ENCODE peak calls at places on chromosomes 3 and 15, in nine cellular contexts. V is foreskin fibroblast, D is AG10803, Y is mammary epithelial cell, T is endodermal cell, R is heart left ventricle, I is breast epithelium, C is stomach, M is fibroblast of lung. L is an unnamed sample.

GRCh38 chr3:40996827-40997710 is 202.2 kb upstream of the CTNNB1 start:
- DNase-seq in T (peak), Y (no peak), C (no peak), D (no peak), V (no peak), R (no peak), M (no peak), I (no peak), L (no peak)

GRCh38 chr3:194860725-194861124 is 175.0 kb downstream of the FAM43A start:
- DNase-seq in R (no peak), V (no peak), I (no peak), D (no peak), Y (no peak), T (no peak), C (no peak), M (no peak), L (no peak)

GRCh38 chr3:128079823-128080222 is 27.6 kb downstream of the SEC61A1 start:
- DNase-seq in Y (no peak), I (no peak), D (no peak), C (no peak), T (peak), V (no peak), M (no peak), R (no peak), L (no peak)

GRCh38 chr15:76286231-76286879 is 24.9 kb downstream of the ETFA start:
- DNase-seq in Y (no peak), R (no peak), C (no peak), D (peak), T (no peak), M (no peak), V (no peak), I (no peak), L (peak)

GRCh38 chr3:109050591-109051167 is 67.3 kb downstream of the MORC1 start:
- DNase-seq in R (no peak), D (no peak), T (peak), I (no peak), C (no peak), Y (peak), M (peak), V (no peak), L (peak)

GRCh38 chr15:56939257-56939656 is 20.8 kb downstream of the TCF12 start:
- DNase-seq in T (no peak), Y (no peak), V (no peak), C (no peak), R (no peak), D (peak), M (no peak), I (no peak), L (no peak)

GRCh38 chr3:127525373-127525772 is 65.2 kb downstream of the TPRA1 start:
- DNase-seq in R (no peak), M (peak), Y (peak), D (peak), T (peak), V (no peak), I (no peak), C (no peak), L (peak)

GRCh38 chr3:23650371-23651140 is 155.2 kb upstream of the UBE2E1 start:
- DNase-seq in M (peak), C (no peak), Y (peak), R (no peak), T (no peak), I (no peak), V (peak), D (peak), L (peak)

GRCh38 chr3:105399611-105400010 is 32.9 kb downstream of the ALCAM start:
- DNase-seq in Y (peak), V (no peak), T (no peak), C (no peak), I (no peak), D (no peak), M (peak), R (no peak), L (no peak)

GRCh38 chr3:49244589-49245205 is 32.3 kb downstream of the C3orf62 start:
- DNase-seq in R (no peak), D (no peak), M (no peak), T (no peak), C (no peak), V (no peak), I (no peak), Y (peak), L (no peak)

GRCh38 chr3:186038360-186038759 is 70.5 kb downstream of the ETV5 start:
- DNase-seq in D (no peak), Y (no peak), C (no peak), I (no peak), T (no peak), V (no peak), R (no peak), M (no peak), L (no peak)

GRCh38 chr3:167808910-167809309 is 73.4 kb downstream of the SERPINI1 start:
- DNase-seq in R (no peak), C (no peak), D (no peak), V (no peak), I (no peak), Y (no peak), M (no peak), T (no peak), L (no peak)

GRCh38 chr15:25054943-25055342 is 100.2 kb downstream of the SNRPN start:
- DNase-seq in M (no peak), T (no peak), D (no peak), V (no peak), I (no peak), R (no peak), Y (no peak), C (no peak), L (no peak)

GRCh38 chr15:92056875-92057274 is 203.4 kb downstream of the SLCO3A1 start:
- DNase-seq in C (no peak), I (no peak), D (no peak), V (no peak), T (no peak), M (no peak), Y (no peak), R (no peak), L (no peak)

GRCh38 chr15:52100807-52101206 is 11.8 kb downstream of the BCL2L10 start:
- DNase-seq in I (peak), D (peak), M (peak), R (peak), Y (peak), T (no peak), V (peak), C (peak), L (peak)

GRCh38 chr3:138180375-138181029 is 5.8 kb upstream of the DBR1 start:
- DNase-seq in C (no peak), Y (peak), R (no peak), I (no peak), V (peak), D (peak), M (peak), T (no peak), L (peak)

GRCh38 chr15:81297147-81297572 is 26.8 kb downstream of the STARD5 start:
- DNase-seq in V (no peak), T (no peak), Y (peak), D (peak), R (no peak), C (no peak), M (peak), I (no peak), L (no peak)

GRCh38 chr15:49044761-49045571 is 1.3 kb downstream of the SECISBP2L start:
- DNase-seq in M (peak), Y (peak), V (no peak), C (no peak), T (no peak), I (no peak), D (peak), R (no peak), L (peak)

GRCh38 chr3:54131026-54131605 is 8.8 kb downstream of the CACNA2D3 start:
- DNase-seq in C (no peak), T (no peak), M (no peak), D (no peak), Y (no peak), R (no peak), I (no peak), V (no peak), L (no peak)

GRCh38 chr3:33096103-33096868 is 660 bp downstream of the GLB1 start:
- DNase-seq in C (peak), V (peak), M (peak), R (peak), Y (peak), D (peak), I (peak), T (peak), L (peak)

GRCh38 chr3:177351757-177352158 is 154.5 kb upstream of the TBL1XR1 start:
- DNase-seq in D (no peak), Y (no peak), C (no peak), I (no peak), T (no peak), R (no peak), M (no peak), V (no peak), L (no peak)

GRCh38 chr3:65245133-65246076 is 557.6 kb upstream of the ADAMTS9 start:
- DNase-seq in I (no peak), C (no peak), T (no peak), R (no peak), D (peak), V (peak), Y (peak), M (peak), L (peak)

GRCh38 chr3:66423791-66424190 is 77.0 kb downstream of the LRIG1 start:
- DNase-seq in D (peak), C (no peak), Y (no peak), T (no peak), M (peak), R (no peak), I (no peak), V (peak), L (peak)

GRCh38 chr15:94239474-94239873 is 8.1 kb downstream of the MCTP2 start:
- DNase-seq in C (no peak), T (no peak), Y (peak), V (no peak), D (no peak), I (no peak), M (no peak), R (no peak), L (no peak)

GRCh38 chr3:177106184-177106583 is 91.1 kb downstream of the TBL1XR1 start:
- DNase-seq in T (no peak), C (no peak), M (no peak), I (no peak), R (no peak), Y (no peak), V (no peak), D (no peak), L (no peak)

GRCh38 chr3:67648701-67649100 is 5.7 kb downstream of the SUCLG2 start:
- DNase-seq in D (no peak), I (no peak), T (no peak), M (peak), V (no peak), C (peak), Y (no peak), R (no peak), L (peak)

GRCh38 chr3:132342183-132342582 is 25.0 kb downstream of the ACP3 start:
- DNase-seq in R (no peak), V (peak), M (no peak), Y (no peak), I (no peak), C (no peak), T (no peak), D (no peak), L (peak)

GRCh38 chr15:39133201-39133600 is 447.7 kb upstream of the THBS1 start:
- DNase-seq in Y (peak), V (peak), M (peak), R (no peak), C (no peak), I (no peak), D (peak), T (no peak), L (peak)

GRCh38 chr15:34799149-34799824 is 3.9 kb upstream of the ACTC1 start:
- DNase-seq in Y (no peak), C (peak), R (peak), V (no peak), I (no peak), M (peak), D (no peak), T (peak), L (peak)

GRCh38 chr15:61155741-61156700 is 73.1 kb downstream of the RORA start:
- DNase-seq in M (peak), D (peak), C (no peak), R (peak), Y (peak), I (no peak), V (peak), T (peak), L (peak)

GRCh38 chr3:40299721-40300335 is 9.7 kb upstream of the EIF1B start:
- DNase-seq in T (no peak), I (no peak), C (no peak), D (peak), Y (peak), M (peak), R (peak), V (peak), L (peak)

GRCh38 chr3:15610083-15610482 is 8.5 kb downstream of the BTD start:
- DNase-seq in T (no peak), R (no peak), Y (peak), V (peak), D (peak), M (peak), C (peak), I (no peak), L (peak)

GRCh38 chr15:40847225-40847961 is 3.5 kb downstream of the SPINT1 start:
- DNase-seq in Y (peak), V (no peak), T (peak), C (peak), D (no peak), R (peak), M (peak), I (peak), L (peak)

GRCh38 chr3:184711366-184712247 is at the start of gene MAGEF1:
- DNase-seq in R (peak), D (peak), T (peak), V (peak), Y (peak), I (peak), C (peak), M (peak), L (peak)

GRCh38 chr15:32641517-32642059 is at the start of gene SCG5:
- DNase-seq in Y (no peak), I (no peak), R (no peak), D (no peak), M (peak), C (no peak), T (peak), V (no peak), L (no peak)

GRCh38 chr3:79844176-79844575 is 76.4 kb upstream of the ROBO1 start:
- DNase-seq in D (no peak), T (no peak), Y (no peak), C (no peak), M (peak), V (no peak), I (no peak), R (no peak), L (no peak)

GRCh38 chr15:101201411-101202174 is 50.3 kb downstream of the CHSY1 start:
- DNase-seq in V (peak), D (peak), C (peak), T (peak), I (peak), M (peak), R (peak), Y (peak), L (peak)

GRCh38 chr15:46344906-46345305 is 710.1 kb downstream of the SQOR start:
- DNase-seq in M (no peak), C (no peak), T (no peak), I (no peak), Y (no peak), D (no peak), R (no peak), V (no peak), L (no peak)

GRCh38 chr3:175659951-175660350 is 800.8 kb downstream of the NAALADL2 start:
- DNase-seq in V (no peak), I (no peak), D (no peak), Y (peak), R (no peak), M (no peak), C (no peak), T (no peak), L (no peak)

DNA sequence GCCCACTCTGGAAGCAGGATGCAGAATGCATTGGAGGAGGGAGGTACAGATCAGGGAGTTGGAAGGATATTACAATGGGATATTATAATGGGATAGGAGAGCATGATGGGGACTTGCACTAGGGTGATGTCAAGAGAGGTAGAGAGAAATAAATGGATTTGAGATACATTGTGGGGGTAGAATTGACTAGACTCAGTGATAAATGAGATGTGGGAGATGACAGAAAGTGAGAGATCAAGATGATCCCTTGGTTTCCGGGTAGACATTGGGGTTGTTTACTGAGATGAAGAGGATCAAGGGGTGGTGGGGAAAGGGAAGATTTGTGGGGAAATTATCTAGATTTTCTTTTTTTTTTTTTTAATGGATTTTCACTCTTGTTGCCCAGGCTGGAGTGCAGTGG is 42.7 kb downstream of the BFSP2 start:
- DNase-seq in R (no peak), I (no peak), Y (no peak), V (no peak), M (no peak), T (no peak), C (no peak), D (no peak), L (no peak)
- H3K4me3 ChIP-seq in R (no peak), I (no peak), Y (no peak), V (no peak), M (no peak), T (no peak), C (no peak), D (no peak), L (no peak)

DNA sequence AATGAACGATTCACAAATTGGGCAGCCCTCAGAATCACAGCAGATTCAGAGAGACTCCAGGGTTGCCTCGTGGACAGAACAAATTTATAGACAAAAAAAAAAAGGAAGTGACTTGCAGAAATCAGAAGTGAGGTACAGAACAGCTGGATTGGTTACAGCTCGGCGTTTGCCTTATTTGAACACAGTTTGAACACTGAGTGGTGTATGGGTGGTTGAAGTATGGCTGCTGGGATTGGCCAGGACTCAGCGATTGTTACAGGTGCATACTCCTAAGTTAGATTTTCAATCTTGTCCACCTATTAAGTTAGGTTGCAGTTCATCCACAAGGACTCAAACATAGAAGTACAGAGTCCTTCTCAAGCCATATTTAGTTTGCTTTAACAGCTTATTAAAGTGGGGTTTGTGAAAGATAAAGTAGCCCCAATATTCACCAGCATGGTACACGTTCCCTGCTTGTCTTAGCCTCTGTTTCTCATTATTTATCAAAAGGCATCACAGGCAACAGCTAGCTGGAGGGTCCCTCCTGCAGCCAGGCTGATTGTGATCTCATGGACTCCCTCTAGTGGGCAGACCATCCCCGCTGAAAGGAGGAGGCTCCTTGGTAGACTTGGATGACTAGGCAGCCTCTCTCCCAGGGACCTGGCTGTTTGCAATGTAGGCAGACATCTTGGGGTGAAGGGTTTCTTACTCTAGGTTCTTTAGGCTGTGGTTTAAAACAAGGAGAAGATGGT is 17.6 kb upstream of the ALDH1L1 start:
- DNase-seq in T (peak), V (peak), M (peak), I (peak), C (peak), D (peak), R (peak), Y (peak), L (peak)
- H3K4me3 ChIP-seq in T (no peak), V (no peak), M (no peak), I (no peak), C (no peak), D (no peak), R (no peak), Y (no peak), L (no peak)

DNA sequence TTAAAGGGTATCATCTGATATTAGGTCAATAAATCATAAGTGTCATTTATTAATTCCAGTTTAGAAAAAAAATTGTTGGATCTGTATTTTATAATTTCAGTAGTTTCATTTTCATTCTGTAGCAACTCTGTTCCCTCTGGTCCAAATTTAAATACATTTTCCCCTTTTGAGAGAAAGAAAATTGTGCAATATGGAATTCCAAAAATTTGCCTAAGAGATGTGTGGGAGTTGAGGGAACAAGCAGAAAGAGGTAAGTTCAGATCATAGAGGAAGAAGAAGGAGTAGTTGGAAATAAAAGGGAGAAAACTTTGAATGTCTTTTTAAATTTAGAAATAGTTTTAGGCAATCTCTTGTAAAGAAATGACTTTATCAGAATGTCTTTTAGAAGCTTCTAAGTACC is 48.9 kb upstream of the MME start:
- DNase-seq in C (no peak), V (peak), Y (no peak), R (no peak), T (no peak), I (no peak), D (peak), M (peak), L (peak)
- H3K4me3 ChIP-seq in C (no peak), V (no peak), Y (no peak), R (no peak), T (no peak), I (no peak), D (no peak), M (no peak), L (no peak)

GRCh38 chr3:69386535-69387385 is 872 bp upstream of the FRMD4B start:
- DNase-seq in V (no peak), T (peak), C (no peak), R (no peak), D (no peak), M (no peak), I (no peak), Y (peak), L (no peak)

GRCh38 chr3:69388241-69388640 is 2.4 kb upstream of the FRMD4B start:
- DNase-seq in T (no peak), Y (no peak), M (no peak), I (no peak), C (no peak), R (no peak), V (no peak), D (no peak), L (no peak)

GRCh38 chr3:69385033-69385722 is 710 bp downstream of the FRMD4B start:
- DNase-seq in D (no peak), C (no peak), T (no peak), Y (no peak), M (no peak), I (no peak), R (no peak), V (no peak), L (no peak)

GRCh38 chr3:69385723-69386483 is at the start of gene FRMD4B:
- DNase-seq in V (no peak), T (peak), I (peak), D (peak), C (peak), R (peak), M (peak), Y (peak), L (no peak)

DNA sequence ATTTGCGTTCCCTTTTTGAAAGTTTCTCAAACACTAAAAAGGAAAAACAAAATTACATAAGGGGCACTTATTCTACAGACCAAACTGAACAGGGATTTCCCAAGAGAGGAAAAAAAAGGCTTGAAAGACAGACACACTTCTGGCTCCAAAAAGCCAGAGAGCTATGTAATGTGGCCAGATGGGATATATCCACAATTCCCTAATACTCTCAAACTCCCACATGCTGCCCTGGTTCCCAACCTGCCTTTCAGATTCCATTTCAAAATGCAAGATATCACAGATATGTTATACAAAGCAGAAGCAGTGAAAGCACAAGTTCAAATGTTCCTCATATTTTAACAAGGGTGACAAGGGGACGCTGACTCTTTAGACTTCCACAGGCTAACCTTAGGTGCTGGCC is 1.5 kb downstream of the FRMD4B start:
- DNase-seq in D (no peak), T (no peak), V (no peak), Y (no peak), R (no peak), C (no peak), M (no peak), I (no peak), L (no peak)
- H3K4me3 ChIP-seq in D (no peak), T (no peak), V (no peak), Y (no peak), R (no peak), C (peak), M (no peak), I (peak), L (no peak)

L was measured in fibroblast of villous mesenchyme.